ENCODE peak calls at places on chromosomes 13 and 19, in six cellular contexts. One of them, this sample, is unnamed.

GRCh38 chr19:34231439-34231838 is 22.9 kb upstream of the GARRE1 start:
- DNase-seq in fibroblast of lung: no peak
- DNase-seq in left ventricle myocardium inferior: no peak
- DNase-seq in astrocyte of the spinal cord: no peak
- DNase-seq in fibroblast of the aortic adventitia: no peak
- DNase-seq in neural progenitor cell: no peak
- DNase-seq in this sample: no peak

GRCh38 chr13:44306401-44307192 is 67.0 kb upstream of the SERP2 start:
- DNase-seq in fibroblast of lung: peak
- DNase-seq in left ventricle myocardium inferior: peak
- DNase-seq in astrocyte of the spinal cord: peak
- DNase-seq in fibroblast of the aortic adventitia: peak
- DNase-seq in neural progenitor cell: peak
- DNase-seq in this sample: peak

GRCh38 chr19:19628499-19629134 is 597 bp upstream of the LPAR2 start:
- DNase-seq in fibroblast of lung: peak
- DNase-seq in left ventricle myocardium inferior: no peak
- DNase-seq in astrocyte of the spinal cord: peak
- DNase-seq in fibroblast of the aortic adventitia: no peak
- DNase-seq in neural progenitor cell: peak
- DNase-seq in this sample: peak

GRCh38 chr13:80436571-80437169 is 95.7 kb upstream of the SPRY2 start:
- DNase-seq in fibroblast of lung: peak
- DNase-seq in left ventricle myocardium inferior: no peak
- DNase-seq in astrocyte of the spinal cord: peak
- DNase-seq in fibroblast of the aortic adventitia: peak
- DNase-seq in neural progenitor cell: no peak
- DNase-seq in this sample: no peak

GRCh38 chr19:8576273-8576993 is 809 bp downstream of the MYO1F start:
- DNase-seq in fibroblast of lung: no peak
- DNase-seq in left ventricle myocardium inferior: no peak
- DNase-seq in astrocyte of the spinal cord: no peak
- DNase-seq in fibroblast of the aortic adventitia: no peak
- DNase-seq in neural progenitor cell: no peak
- DNase-seq in this sample: no peak

GRCh38 chr19:11950312-11950711 is 14.5 kb upstream of the ZNF763 start:
- DNase-seq in fibroblast of lung: no peak
- DNase-seq in left ventricle myocardium inferior: no peak
- DNase-seq in astrocyte of the spinal cord: no peak
- DNase-seq in fibroblast of the aortic adventitia: no peak
- DNase-seq in neural progenitor cell: no peak
- DNase-seq in this sample: no peak

GRCh38 chr19:46731007-46731501 is 14.1 kb upstream of the PRKD2 start:
- DNase-seq in fibroblast of lung: peak
- DNase-seq in left ventricle myocardium inferior: no peak
- DNase-seq in astrocyte of the spinal cord: peak
- DNase-seq in fibroblast of the aortic adventitia: peak
- DNase-seq in neural progenitor cell: no peak
- DNase-seq in this sample: peak

GRCh38 chr19:47371269-47371668 is 22.2 kb downstream of the DHX34 start:
- DNase-seq in fibroblast of lung: no peak
- DNase-seq in left ventricle myocardium inferior: no peak
- DNase-seq in astrocyte of the spinal cord: no peak
- DNase-seq in fibroblast of the aortic adventitia: no peak
- DNase-seq in neural progenitor cell: no peak
- DNase-seq in this sample: no peak

GRCh38 chr19:53333071-53333465 is 481 bp upstream of the ZNF845 start:
- DNase-seq in fibroblast of lung: no peak
- DNase-seq in left ventricle myocardium inferior: peak
- DNase-seq in astrocyte of the spinal cord: no peak
- DNase-seq in fibroblast of the aortic adventitia: no peak
- DNase-seq in neural progenitor cell: peak
- DNase-seq in this sample: peak

GRCh38 chr13:75222031-75222430 is 259.9 kb downstream of the TBC1D4 start:
- DNase-seq in fibroblast of lung: peak
- DNase-seq in left ventricle myocardium inferior: no peak
- DNase-seq in astrocyte of the spinal cord: peak
- DNase-seq in fibroblast of the aortic adventitia: peak
- DNase-seq in neural progenitor cell: no peak
- DNase-seq in this sample: no peak

GRCh38 chr13:39847336-39847735 is 191.9 kb downstream of the COG6 start:
- DNase-seq in fibroblast of lung: no peak
- DNase-seq in left ventricle myocardium inferior: no peak
- DNase-seq in astrocyte of the spinal cord: no peak
- DNase-seq in fibroblast of the aortic adventitia: no peak
- DNase-seq in neural progenitor cell: no peak
- DNase-seq in this sample: no peak

GRCh38 chr13:75691183-75691582 is 55.1 kb downstream of the LMO7 start:
- DNase-seq in fibroblast of lung: no peak
- DNase-seq in left ventricle myocardium inferior: no peak
- DNase-seq in astrocyte of the spinal cord: no peak
- DNase-seq in fibroblast of the aortic adventitia: peak
- DNase-seq in neural progenitor cell: no peak
- DNase-seq in this sample: no peak

GRCh38 chr19:51691122-51692064 is 1.7 kb upstream of the SPACA6 start:
- DNase-seq in fibroblast of lung: peak
- DNase-seq in left ventricle myocardium inferior: no peak
- DNase-seq in astrocyte of the spinal cord: peak
- DNase-seq in fibroblast of the aortic adventitia: peak
- DNase-seq in neural progenitor cell: peak
- DNase-seq in this sample: no peak

GRCh38 chr13:83975668-83976165 is 93.4 kb upstream of the SLITRK1 start:
- DNase-seq in fibroblast of lung: no peak
- DNase-seq in left ventricle myocardium inferior: no peak
- DNase-seq in astrocyte of the spinal cord: no peak
- DNase-seq in fibroblast of the aortic adventitia: no peak
- DNase-seq in neural progenitor cell: no peak
- DNase-seq in this sample: no peak

GRCh38 chr19:38183227-38183914 is 40.7 kb downstream of the DPF1 start:
- DNase-seq in fibroblast of lung: peak
- DNase-seq in left ventricle myocardium inferior: peak
- DNase-seq in astrocyte of the spinal cord: no peak
- DNase-seq in fibroblast of the aortic adventitia: peak
- DNase-seq in neural progenitor cell: peak
- DNase-seq in this sample: peak

GRCh38 chr13:67223024-67223423 is 7.1 kb downstream of the PCDH9 start:
- DNase-seq in fibroblast of lung: peak
- DNase-seq in left ventricle myocardium inferior: no peak
- DNase-seq in astrocyte of the spinal cord: peak
- DNase-seq in fibroblast of the aortic adventitia: peak
- DNase-seq in neural progenitor cell: no peak
- DNase-seq in this sample: no peak

GRCh38 chr13:26600345-26600761 is 42.9 kb downstream of the WASF3 start:
- DNase-seq in fibroblast of lung: no peak
- DNase-seq in left ventricle myocardium inferior: no peak
- DNase-seq in astrocyte of the spinal cord: no peak
- DNase-seq in fibroblast of the aortic adventitia: peak
- DNase-seq in neural progenitor cell: no peak
- DNase-seq in this sample: no peak

GRCh38 chr19:41995959-41996797 is 2.1 kb upstream of the ATP1A3 start:
- DNase-seq in fibroblast of lung: no peak
- DNase-seq in left ventricle myocardium inferior: no peak
- DNase-seq in astrocyte of the spinal cord: no peak
- DNase-seq in fibroblast of the aortic adventitia: no peak
- DNase-seq in neural progenitor cell: peak
- DNase-seq in this sample: no peak

GRCh38 chr13:98766120-98766519 is 13.6 kb upstream of the SLC15A1 start:
- DNase-seq in fibroblast of lung: no peak
- DNase-seq in left ventricle myocardium inferior: no peak
- DNase-seq in astrocyte of the spinal cord: no peak
- DNase-seq in fibroblast of the aortic adventitia: no peak
- DNase-seq in neural progenitor cell: no peak
- DNase-seq in this sample: no peak

GRCh38 chr13:47408546-47409319 is 511.9 kb upstream of the HTR2A start:
- DNase-seq in fibroblast of lung: no peak
- DNase-seq in left ventricle myocardium inferior: no peak
- DNase-seq in astrocyte of the spinal cord: no peak
- DNase-seq in fibroblast of the aortic adventitia: no peak
- DNase-seq in neural progenitor cell: no peak
- DNase-seq in this sample: no peak

GRCh38 chr13:42064966-42065365 is 16.5 kb downstream of the DGKH start:
- DNase-seq in fibroblast of lung: no peak
- DNase-seq in left ventricle myocardium inferior: no peak
- DNase-seq in astrocyte of the spinal cord: no peak
- DNase-seq in fibroblast of the aortic adventitia: no peak
- DNase-seq in neural progenitor cell: no peak
- DNase-seq in this sample: no peak

GRCh38 chr13:78736142-78736541 is 77.2 kb upstream of the OBI1 start:
- DNase-seq in fibroblast of lung: no peak
- DNase-seq in left ventricle myocardium inferior: no peak
- DNase-seq in astrocyte of the spinal cord: no peak
- DNase-seq in fibroblast of the aortic adventitia: peak
- DNase-seq in neural progenitor cell: no peak
- DNase-seq in this sample: no peak

GRCh38 chr19:18848860-18849661 is 17.3 kb downstream of the UPF1 start:
- DNase-seq in fibroblast of lung: peak
- DNase-seq in left ventricle myocardium inferior: peak
- DNase-seq in astrocyte of the spinal cord: no peak
- DNase-seq in fibroblast of the aortic adventitia: peak
- DNase-seq in neural progenitor cell: no peak
- DNase-seq in this sample: peak

GRCh38 chr19:21839966-21840365 is 4.0 kb upstream of the ZNF43 start:
- DNase-seq in fibroblast of lung: no peak
- DNase-seq in left ventricle myocardium inferior: no peak
- DNase-seq in astrocyte of the spinal cord: no peak
- DNase-seq in fibroblast of the aortic adventitia: no peak
- DNase-seq in neural progenitor cell: no peak
- DNase-seq in this sample: no peak

GRCh38 chr19:4911786-4912672 is 2.7 kb downstream of the UHRF1 start:
- DNase-seq in fibroblast of lung: peak
- DNase-seq in left ventricle myocardium inferior: peak
- DNase-seq in astrocyte of the spinal cord: peak
- DNase-seq in fibroblast of the aortic adventitia: peak
- DNase-seq in neural progenitor cell: peak
- DNase-seq in this sample: peak

GRCh38 chr19:44943801-44944249 is 1.8 kb downstream of the APOC4 start:
- DNase-seq in fibroblast of lung: no peak
- DNase-seq in left ventricle myocardium inferior: peak
- DNase-seq in astrocyte of the spinal cord: no peak
- DNase-seq in fibroblast of the aortic adventitia: no peak
- DNase-seq in neural progenitor cell: no peak
- DNase-seq in this sample: no peak

GRCh38 chr19:29054886-29055675 is 157.9 kb downstream of the UQCRFS1 start:
- DNase-seq in fibroblast of lung: no peak
- DNase-seq in left ventricle myocardium inferior: no peak
- DNase-seq in astrocyte of the spinal cord: no peak
- DNase-seq in fibroblast of the aortic adventitia: peak
- DNase-seq in neural progenitor cell: no peak
- DNase-seq in this sample: no peak

GRCh38 chr13:108083056-108083455 is 132.3 kb downstream of the LIG4 start:
- DNase-seq in fibroblast of lung: no peak
- DNase-seq in left ventricle myocardium inferior: no peak
- DNase-seq in astrocyte of the spinal cord: peak
- DNase-seq in fibroblast of the aortic adventitia: no peak
- DNase-seq in neural progenitor cell: no peak
- DNase-seq in this sample: no peak

GRCh38 chr19:10260141-10260584 is 8.1 kb downstream of the MRPL4 start:
- DNase-seq in fibroblast of lung: no peak
- DNase-seq in left ventricle myocardium inferior: no peak
- DNase-seq in astrocyte of the spinal cord: no peak
- DNase-seq in fibroblast of the aortic adventitia: no peak
- DNase-seq in neural progenitor cell: no peak
- DNase-seq in this sample: no peak

GRCh38 chr13:46296465-46296822 is 84.7 kb downstream of the LRRC63 start:
- DNase-seq in fibroblast of lung: no peak
- DNase-seq in left ventricle myocardium inferior: no peak
- DNase-seq in astrocyte of the spinal cord: no peak
- DNase-seq in fibroblast of the aortic adventitia: no peak
- DNase-seq in neural progenitor cell: no peak
- DNase-seq in this sample: no peak
- H3K4me3 ChIP-seq in fibroblast of lung: no peak
- H3K4me3 ChIP-seq in left ventricle myocardium inferior: no peak
- H3K4me3 ChIP-seq in astrocyte of the spinal cord: no peak
- H3K4me3 ChIP-seq in fibroblast of the aortic adventitia: no peak
- H3K4me3 ChIP-seq in neural progenitor cell: no peak
- H3K4me3 ChIP-seq in this sample: no peak

DNA sequence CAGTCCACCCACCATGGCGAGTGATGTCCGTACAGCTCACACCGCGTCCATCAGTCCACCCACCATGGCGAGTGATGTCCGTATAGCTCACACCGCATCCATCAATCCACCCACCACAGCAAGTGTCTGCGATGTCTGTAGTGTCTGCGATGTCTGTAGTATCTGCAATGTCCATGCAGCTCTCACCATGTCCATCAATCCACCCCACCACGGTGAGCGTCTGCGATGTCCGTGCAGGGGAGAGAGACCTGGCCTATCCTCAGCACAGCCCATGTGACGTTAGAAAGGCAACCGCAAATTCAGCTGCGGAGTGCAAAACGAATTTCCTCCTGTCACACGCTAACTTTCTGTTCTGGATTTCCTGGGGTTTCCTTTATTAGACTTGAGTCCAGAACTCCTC is 18.5 kb downstream of the RASA3 start:
- DNase-seq in fibroblast of lung: no peak
- DNase-seq in left ventricle myocardium inferior: no peak
- DNase-seq in astrocyte of the spinal cord: no peak
- DNase-seq in fibroblast of the aortic adventitia: no peak
- DNase-seq in neural progenitor cell: no peak
- DNase-seq in this sample: no peak
- H3K4me3 ChIP-seq in fibroblast of lung: no peak
- H3K4me3 ChIP-seq in left ventricle myocardium inferior: no peak
- H3K4me3 ChIP-seq in astrocyte of the spinal cord: no peak
- H3K4me3 ChIP-seq in fibroblast of the aortic adventitia: no peak
- H3K4me3 ChIP-seq in neural progenitor cell: no peak
- H3K4me3 ChIP-seq in this sample: no peak

GRCh38 chr19:3097442-3097871 is 3.3 kb downstream of the GNA11 start:
- DNase-seq in fibroblast of lung: no peak
- DNase-seq in left ventricle myocardium inferior: no peak
- DNase-seq in astrocyte of the spinal cord: no peak
- DNase-seq in fibroblast of the aortic adventitia: no peak
- DNase-seq in neural progenitor cell: no peak
- DNase-seq in this sample: no peak

GRCh38 chr19:3099347-3100145 is 5.4 kb downstream of the GNA11 start:
- DNase-seq in fibroblast of lung: no peak
- DNase-seq in left ventricle myocardium inferior: no peak
- DNase-seq in astrocyte of the spinal cord: no peak
- DNase-seq in fibroblast of the aortic adventitia: no peak
- DNase-seq in neural progenitor cell: no peak
- DNase-seq in this sample: no peak

GRCh38 chr19:3096902-3097326 is 2.8 kb downstream of the GNA11 start:
- DNase-seq in fibroblast of lung: no peak
- DNase-seq in left ventricle myocardium inferior: no peak
- DNase-seq in astrocyte of the spinal cord: no peak
- DNase-seq in fibroblast of the aortic adventitia: no peak
- DNase-seq in neural progenitor cell: no peak
- DNase-seq in this sample: no peak

GRCh38 chr19:3098515-3099346 is 4.6 kb downstream of the GNA11 start:
- DNase-seq in fibroblast of lung: peak
- DNase-seq in left ventricle myocardium inferior: peak
- DNase-seq in astrocyte of the spinal cord: peak
- DNase-seq in fibroblast of the aortic adventitia: peak
- DNase-seq in neural progenitor cell: no peak
- DNase-seq in this sample: no peak

GRCh38 chr19:3098141-3098514 is 4.0 kb downstream of the GNA11 start:
- DNase-seq in fibroblast of lung: no peak
- DNase-seq in left ventricle myocardium inferior: peak
- DNase-seq in astrocyte of the spinal cord: no peak
- DNase-seq in fibroblast of the aortic adventitia: peak
- DNase-seq in neural progenitor cell: no peak
- DNase-seq in this sample: no peak
- H3K4me3 ChIP-seq in fibroblast of lung: no peak
- H3K4me3 ChIP-seq in left ventricle myocardium inferior: peak
- H3K4me3 ChIP-seq in astrocyte of the spinal cord: no peak
- H3K4me3 ChIP-seq in fibroblast of the aortic adventitia: peak
- H3K4me3 ChIP-seq in neural progenitor cell: no peak
- H3K4me3 ChIP-seq in this sample: no peak

GRCh38 chr19:17831419-17831888 is 10.1 kb upstream of the INSL3 start:
- DNase-seq in fibroblast of lung: no peak
- DNase-seq in left ventricle myocardium inferior: no peak
- DNase-seq in astrocyte of the spinal cord: no peak
- DNase-seq in fibroblast of the aortic adventitia: no peak
- DNase-seq in neural progenitor cell: peak
- DNase-seq in this sample: no peak
- H3K4me3 ChIP-seq in fibroblast of lung: peak
- H3K4me3 ChIP-seq in left ventricle myocardium inferior: peak
- H3K4me3 ChIP-seq in astrocyte of the spinal cord: no peak
- H3K4me3 ChIP-seq in fibroblast of the aortic adventitia: no peak
- H3K4me3 ChIP-seq in neural progenitor cell: peak
- H3K4me3 ChIP-seq in this sample: peak